ENCODE peak calls at places on chromosomes 6 and 20, in seven cellular contexts. P, O, N, E, H, W and D are unnamed samples.

GRCh38 chr6:81977488-81977887 is 225.0 kb upstream of the TENT5A start:
- DNase-seq in H (no peak), N (peak; percentile 36), O (no peak), E (no peak), P (no peak), W (no peak), D (no peak)

GRCh38 chr6:139239137-139239536 is 52.7 kb downstream of the TXLNB start:
- DNase-seq in H (no peak), N (peak; percentile 7), O (no peak), P (no peak), E (no peak), W (no peak), D (no peak)

GRCh38 chr6:29626948-29627761 is 5.8 kb downstream of the GABBR1 start:
- DNase-seq in H (peak; percentile 66), O (no peak), W (no peak), N (no peak), E (peak; percentile 70), P (no peak), D (no peak)

GRCh38 chr20:1935696-1936366 is 40.6 kb downstream of the SIRPA start:
- DNase-seq in E (no peak), P (peak; percentile 70), N (no peak), W (no peak), O (no peak), H (peak; percentile 83), D (no peak)

GRCh38 chr6:169062272-169062671 is 191.4 kb downstream of the THBS2 start:
- DNase-seq in P (no peak), E (no peak), W (no peak), H (no peak), O (no peak), N (no peak), D (no peak)

GRCh38 chr6:159943101-159943632 is 25.7 kb upstream of the IGF2R start:
- DNase-seq in W (no peak), E (no peak), P (peak; percentile 36), H (no peak), O (no peak), N (peak; percentile 72), D (no peak)

GRCh38 chr20:13008761-13009681 is at the start of gene SPTLC3:
- DNase-seq in W (peak; percentile 57), H (no peak), O (peak; percentile 88), E (peak; percentile 86), P (peak; percentile 16), N (peak; percentile 66), D (no peak)

GRCh38 chr6:169966312-169967181 is 215.1 kb downstream of the ERMARD start:
- DNase-seq in E (peak; percentile 41), P (no peak), H (no peak), N (no peak), W (peak; percentile 26), O (no peak), D (peak; percentile 53)

GRCh38 chr6:84753173-84753572 is 11.2 kb downstream of the TBX18 start:
- DNase-seq in W (no peak), H (no peak), N (no peak), P (no peak), O (no peak), E (no peak), D (no peak)

GRCh38 chr20:20755227-20755626 is 42.8 kb upstream of the RALGAPA2 start:
- DNase-seq in N (no peak), P (no peak), H (no peak), W (no peak), O (no peak), E (no peak), D (no peak)

GRCh38 chr6:148453906-148454305 is 111.3 kb downstream of the SASH1 start:
- DNase-seq in O (no peak), P (no peak), H (no peak), N (no peak), W (no peak), E (peak; percentile 35), D (no peak)

GRCh38 chr6:116586738-116587137 is 15.4 kb downstream of the RWDD1 start:
- DNase-seq in W (no peak), E (no peak), O (no peak), H (no peak), P (no peak), N (no peak), D (no peak)

GRCh38 chr20:47258745-47259695 is 97.5 kb downstream of the ZMYND8 start:
- DNase-seq in N (peak; percentile 31), P (peak; percentile 33), H (no peak), W (no peak), O (peak; percentile 49), E (no peak), D (no peak)

GRCh38 chr6:17448165-17448564 is 54.8 kb downstream of the CAP2 start:
- DNase-seq in P (no peak), H (no peak), E (no peak), N (no peak), O (no peak), W (no peak), D (no peak)

GRCh38 chr6:159213401-159213800 is 44.2 kb downstream of the FNDC1 start:
- DNase-seq in P (no peak), W (no peak), E (no peak), O (no peak), N (peak; percentile 6), H (no peak), D (no peak)

GRCh38 chr20:24783631-24784492 is 165.2 kb upstream of the CST7 start:
- DNase-seq in E (peak; percentile 78), N (no peak), W (no peak), P (no peak), O (no peak), H (no peak), D (peak; percentile 30)

GRCh38 chr6:163752446-163752845 is 337.9 kb downstream of the QKI start:
- DNase-seq in O (no peak), E (peak; percentile 50), W (no peak), H (no peak), N (no peak), P (no peak), D (no peak)

GRCh38 chr6:96626749-96627353 is 63.9 kb downstream of the FHL5 start:
- DNase-seq in W (no peak), H (no peak), N (peak; percentile 58), E (no peak), O (no peak), P (no peak), D (no peak)

DNA sequence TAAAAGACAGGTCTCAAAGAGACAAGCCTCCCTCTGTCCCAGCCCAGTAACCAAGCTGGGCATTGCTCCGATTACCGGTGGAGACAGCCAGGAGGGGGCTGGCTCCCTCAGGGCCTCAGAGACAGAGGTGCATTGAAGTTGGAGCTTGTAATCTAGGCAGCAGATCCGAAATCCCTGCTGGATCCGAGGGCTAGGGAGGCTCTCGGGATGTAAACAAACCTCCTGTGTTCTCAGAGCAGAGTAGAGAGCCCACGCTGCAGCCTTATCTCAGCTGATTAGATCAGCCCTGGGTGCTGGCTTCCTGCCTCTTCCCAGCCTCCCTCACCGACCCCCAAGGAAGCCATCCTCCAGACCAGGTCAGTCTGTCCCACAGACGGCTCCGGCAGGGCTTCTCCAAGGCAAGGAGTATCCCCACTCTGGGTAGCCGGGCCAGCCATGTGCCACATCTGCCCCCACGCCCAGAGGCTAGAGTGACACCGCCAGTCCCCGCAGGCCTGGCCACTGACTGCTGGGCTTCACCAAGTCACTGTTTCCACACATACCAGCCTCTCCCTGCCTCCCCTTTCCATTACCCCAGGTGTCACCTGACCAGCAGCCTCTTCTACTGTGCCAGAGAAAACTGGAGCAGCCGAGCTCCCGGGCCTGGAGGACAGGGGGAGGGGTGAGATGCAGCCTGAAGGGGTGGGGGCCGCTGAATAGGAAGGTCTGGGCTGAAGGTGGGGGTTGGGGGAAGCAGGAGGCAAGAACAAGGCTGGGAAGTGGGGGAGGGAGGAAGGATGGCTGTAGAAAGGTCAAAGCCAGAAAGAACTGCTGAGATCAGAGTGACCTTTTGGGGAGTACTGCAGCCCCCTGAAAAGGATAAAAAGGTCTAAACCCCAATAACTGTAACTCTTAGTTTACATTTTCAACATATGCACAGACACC is 6.0 kb downstream of the SDC4 start:
- DNase-seq in E (peak; percentile 89), N (no peak), P (peak; percentile 73), W (peak; percentile 72), H (peak; percentile 72), O (peak; percentile 85), D (peak; percentile 80)
- H3K4me3 ChIP-seq in E (peak overlapping the region; percentile 95), N (peak overlapping the region; percentile 100), P (peak overlapping the region; percentile 79), W (no peak overlapping the region), H (no peak overlapping the region), O (peak overlapping the region; percentile 76), D (peak overlapping the region; percentile 75)

DNA sequence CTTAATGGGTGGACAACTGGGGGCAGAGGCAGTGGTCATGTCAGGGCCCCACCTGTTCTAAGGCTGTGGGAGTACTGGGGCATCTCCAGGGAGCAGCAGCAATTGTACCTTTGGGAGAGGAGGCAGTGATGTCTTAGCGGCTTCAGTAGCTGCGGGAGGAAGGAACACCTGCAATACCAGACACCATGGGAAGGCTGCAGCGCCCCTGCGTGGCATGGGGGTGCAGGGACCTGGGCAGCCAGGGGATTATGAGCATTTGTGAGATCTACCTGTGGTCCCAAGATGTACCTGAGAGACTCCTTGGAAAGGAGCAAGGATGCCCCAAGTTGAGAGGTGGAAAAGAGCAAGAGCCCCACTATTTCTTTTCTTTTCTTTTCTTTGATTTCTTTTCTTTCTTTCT is 112.1 kb upstream of the GPR6 start:
- DNase-seq in O (no peak), H (no peak), W (no peak), P (no peak), E (peak; percentile 79), N (no peak), D (no peak)
- TF ChIP-seq CTCF in O (no peak), H (no peak), W (no peak), P (no peak), E (peak; percentile 56), N (no peak), D (no peak)

DNA sequence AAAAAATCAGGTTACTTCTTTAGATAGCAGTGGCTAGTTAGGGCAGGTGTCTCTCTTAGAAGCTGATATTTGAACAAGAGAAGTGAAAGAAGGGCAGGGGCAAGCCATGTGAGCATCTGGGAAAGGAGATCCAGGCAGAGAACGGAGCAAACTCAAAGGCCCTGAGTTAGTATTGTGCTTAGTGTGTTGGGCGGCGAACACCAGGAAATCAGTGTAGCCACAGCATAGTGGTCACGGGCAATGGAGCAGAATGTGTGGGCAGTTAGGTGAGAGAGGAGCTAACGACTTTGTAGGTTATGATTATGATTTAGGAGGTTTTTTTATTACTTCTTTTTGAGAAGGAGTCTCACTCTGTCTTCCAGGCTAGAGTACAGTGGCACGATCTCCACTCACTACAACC is 229.3 kb downstream of the TMEM242 start:
- DNase-seq in P (no peak), E (no peak), W (no peak), N (no peak), H (no peak), O (no peak), D (no peak)
- H3K27ac ChIP-seq in P (no peak overlapping the region), E (no peak overlapping the region), W (no peak overlapping the region), N (no peak overlapping the region), H (no peak overlapping the region), O (no peak overlapping the region), D (no peak overlapping the region)

DNA sequence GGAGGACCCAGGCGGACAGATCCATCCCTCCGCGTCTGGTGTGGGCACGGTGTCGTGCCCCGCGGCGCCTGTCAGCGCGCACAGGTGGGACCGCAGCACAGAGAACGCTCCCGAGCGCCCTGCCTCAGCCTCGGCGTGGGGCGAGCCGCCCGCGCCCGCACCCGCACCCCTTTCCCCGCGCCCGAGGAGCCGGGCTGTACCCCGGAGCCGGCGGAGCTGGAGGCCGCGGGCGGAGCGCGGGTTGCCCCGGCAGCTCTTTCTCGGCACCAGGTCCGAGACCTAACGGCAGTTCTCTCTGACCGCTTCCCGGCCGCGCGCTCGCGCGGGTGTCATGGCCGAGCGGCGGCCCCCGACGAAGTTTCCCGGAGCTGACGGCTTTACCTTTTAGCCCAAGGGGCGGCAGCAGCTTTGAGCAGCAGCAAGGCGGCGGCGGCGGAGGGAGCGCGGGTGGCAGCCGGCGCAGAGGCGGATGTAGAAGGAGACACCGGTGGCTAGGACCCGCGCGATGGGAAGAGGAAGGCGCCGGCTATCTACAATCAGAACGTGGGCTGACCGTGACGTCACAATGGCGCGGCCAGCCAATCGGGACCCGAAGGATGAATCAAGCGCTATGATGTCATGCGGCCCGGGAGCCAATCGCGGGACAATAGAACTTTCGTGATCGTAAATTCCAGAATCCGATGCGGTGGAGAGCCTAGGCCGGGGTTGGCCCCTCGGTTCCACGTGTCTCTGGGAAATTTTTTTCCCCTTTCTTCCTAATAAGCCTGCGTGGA is at the start of gene ELOVL5:
- DNase-seq in E (peak; percentile 96), W (peak; percentile 98), N (peak; percentile 99), P (peak; percentile 97), H (peak; percentile 98), O (peak; percentile 81), D (peak; percentile 98)
- H3K4me3 ChIP-seq in E (peak within 1 kb of the TSS; percentile 89), W (peak within 1 kb of the TSS; percentile 95), N (peak within 1 kb of the TSS; percentile 81), P (peak within 1 kb of the TSS; percentile 89), H (peak within 1 kb of the TSS; percentile 80), O (peak within 1 kb of the TSS; percentile 73), D (peak within 1 kb of the TSS; percentile 78)